ENCODE peak calls at places on chromosome 21, in nine cellular contexts. F, D, O, J, E, A, W, I and K are unnamed samples.

GRCh38 chr21:17789660-17790059 is 29.5 kb downstream of the C21orf91 start:
- DNase-seq in E (no peak), W (no peak), D (no peak), J (no peak), F (no peak), I (no peak), A (no peak), O (no peak), K (no peak)

GRCh38 chr21:25457411-25457810 is 149.9 kb downstream of the MRPL39 start:
- DNase-seq in D (no peak), O (no peak), J (no peak), F (no peak), A (no peak), E (peak), I (peak), W (no peak), K (no peak)

GRCh38 chr21:18461743-18462142 is 58.2 kb upstream of the TMPRSS15 start:
- DNase-seq in A (no peak), F (no peak), J (no peak), O (no peak), D (no peak), W (no peak), E (no peak), I (no peak), K (no peak)

GRCh38 chr21:35352066-35352770 is 303.1 kb upstream of the RUNX1 start:
- DNase-seq in I (no peak), E (no peak), F (no peak), O (no peak), A (no peak), J (no peak), W (no peak), D (no peak), K (peak)

GRCh38 chr21:16800536-16800935 is 712.3 kb upstream of the CXADR start:
- DNase-seq in W (no peak), A (no peak), I (no peak), E (no peak), F (no peak), J (no peak), D (no peak), O (no peak), K (no peak)

GRCh38 chr21:28776251-28776650 is 216.4 kb downstream of the LTN1 start:
- DNase-seq in W (peak), F (no peak), D (no peak), I (no peak), O (no peak), J (peak), E (no peak), A (no peak), K (peak)

GRCh38 chr21:45578811-45579381 is 36.7 kb upstream of the SLC19A1 start:
- DNase-seq in O (no peak), F (no peak), J (no peak), W (peak), A (no peak), I (no peak), E (no peak), D (no peak), K (no peak)

GRCh38 chr21:41977034-41977950 is 23.5 kb upstream of the C2CD2 start:
- DNase-seq in W (no peak), J (no peak), D (no peak), E (no peak), F (no peak), A (no peak), O (no peak), I (no peak), K (no peak)

GRCh38 chr21:28737671-28738279 is 254.9 kb downstream of the LTN1 start:
- DNase-seq in F (no peak), W (no peak), A (no peak), O (no peak), D (no peak), J (no peak), E (peak), I (peak), K (no peak)

GRCh38 chr21:15688016-15688415 is 41.8 kb upstream of the USP25 start:
- DNase-seq in F (no peak), D (no peak), O (no peak), J (no peak), E (no peak), W (no peak), I (no peak), A (no peak), K (no peak)

GRCh38 chr21:34115160-34115559 is 41.8 kb downstream of the MRPS6 start:
- DNase-seq in A (no peak), E (no peak), O (no peak), W (no peak), I (no peak), J (no peak), D (no peak), F (no peak), K (no peak)

GRCh38 chr21:15978158-15978805 is 248.5 kb downstream of the USP25 start:
- DNase-seq in I (peak), F (no peak), E (no peak), O (no peak), J (no peak), D (no peak), A (no peak), W (no peak), K (peak)

GRCh38 chr21:18614327-18614726 is 210.7 kb upstream of the TMPRSS15 start:
- DNase-seq in J (no peak), F (no peak), E (no peak), W (no peak), I (no peak), D (no peak), O (no peak), A (peak), K (no peak)

GRCh38 chr21:15289896-15290841 is 225.4 kb upstream of the NRIP1 start:
- DNase-seq in J (no peak), F (peak), W (no peak), O (no peak), E (no peak), I (peak), A (peak), D (no peak), K (no peak)

GRCh38 chr21:43193651-43194302 is 25.0 kb downstream of the CRYAA start:
- DNase-seq in F (no peak), W (no peak), E (peak), J (no peak), A (no peak), D (no peak), I (peak), O (no peak), K (peak)

GRCh38 chr21:18369115-18369514 is 34.5 kb downstream of the TMPRSS15 start:
- DNase-seq in J (no peak), I (peak), E (no peak), O (peak), D (no peak), A (peak), F (no peak), W (no peak), K (no peak)

GRCh38 chr21:45032977-45033705 is 41.2 kb upstream of the ADARB1 start:
- DNase-seq in W (no peak), I (no peak), O (no peak), D (no peak), F (no peak), J (no peak), A (no peak), E (no peak), K (no peak)

GRCh38 chr21:46286668-46286982 is 483 bp downstream of the YBEY start:
- DNase-seq in O (peak), J (no peak), F (no peak), D (no peak), I (no peak), A (peak), W (no peak), E (no peak), K (no peak)

GRCh38 chr21:33300701-33301631 is 23.8 kb upstream of the IFNAR1 start:
- DNase-seq in D (no peak), O (peak), I (peak), A (no peak), J (no peak), E (no peak), W (no peak), F (no peak), K (no peak)

GRCh38 chr21:15410853-15411252 is 318.9 kb upstream of the USP25 start:
- DNase-seq in J (no peak), O (no peak), W (no peak), A (no peak), D (no peak), I (no peak), E (no peak), F (no peak), K (no peak)